ENCODE peak calls at places on chromosomes 6 and 20, in seven cellular contexts. V is H1, D is A549, J is endothelial cell of umbilical vein, F is HepG2, B is HCT116, R is K562. X is an unnamed sample.
A peak's percentile ranks its signal among the peaks of the same experiment; 100 is the strongest.

GRCh38 chr6:76490456-76490855 is 418.0 kb upstream of the IMPG1 start:
- DNase-seq in V (no peak), D (no peak), J (peak; percentile 88), F (no peak), B (no peak), R (no peak), X (no peak)

GRCh38 chr6:8556370-8557018 is 121.1 kb upstream of the SLC35B3 start:
- DNase-seq in V (no peak), D (peak; percentile 64), J (no peak), F (peak; percentile 35), B (peak; percentile 16), R (no peak), X (peak; percentile 2)

GRCh38 chr6:129853996-129854711 is 7.0 kb downstream of the TMEM244 start:
- DNase-seq in V (no peak), D (no peak), J (peak; percentile 60), F (no peak), B (peak; percentile 32), R (no peak), X (no peak)

GRCh38 chr6:25094726-25095125 is 159.0 kb upstream of the RIPOR2 start:
- DNase-seq in V (no peak), D (no peak), J (peak; percentile 90), F (no peak), B (no peak), R (no peak), X (no peak)

GRCh38 chr20:57659789-57660509 is 39.7 kb upstream of the ZBP1 start:
- DNase-seq in V (no peak), D (no peak), J (no peak), F (no peak), B (no peak), R (no peak), X (no peak)

GRCh38 chr20:38073307-38074010 is 39.9 kb downstream of the RPRD1B start:
- DNase-seq in V (no peak), D (peak; percentile 22), J (peak; percentile 96), F (peak; percentile 76), B (peak; percentile 24), R (peak; percentile 61), X (peak; percentile 70)

GRCh38 chr6:111712398-111712797 is 106.7 kb upstream of the TRAF3IP2 start:
- DNase-seq in V (no peak), D (peak; percentile 28), J (no peak), F (no peak), B (no peak), R (no peak), X (no peak)

GRCh38 chr6:24492475-24492874 is 2.3 kb upstream of the ALDH5A1 start:
- DNase-seq in V (no peak), D (peak; percentile 44), J (peak; percentile 6), F (peak; percentile 58), B (no peak), R (peak; percentile 24), X (no peak)

GRCh38 chr6:146946559-146946958 is 257.7 kb upstream of the STXBP5 start:
- DNase-seq in V (no peak), D (no peak), J (no peak), F (no peak), B (no peak), R (no peak), X (no peak)

GRCh38 chr20:43731469-43731868 is 4.7 kb upstream of the GTSF1L start:
- DNase-seq in V (no peak), D (no peak), J (no peak), F (no peak), B (no peak), R (peak; percentile 59), X (no peak)

GRCh38 chr6:41963371-41963770 is 21.8 kb upstream of the CCND3 start:
- DNase-seq in V (no peak), D (no peak), J (no peak), F (peak; percentile 29), B (no peak), R (no peak), X (no peak)

GRCh38 chr20:37114012-37114411 is 18.2 kb upstream of the RBL1 start:
- DNase-seq in V (no peak), D (no peak), J (no peak), F (no peak), B (no peak), R (no peak), X (no peak)

GRCh38 chr6:106114492-106114891 is 28.4 kb downstream of the PRDM1 start:
- DNase-seq in V (no peak), D (no peak), J (no peak), F (no peak), B (no peak), R (no peak), X (no peak)

GRCh38 chr20:63314015-63314471 is 21.1 kb downstream of the COL20A1 start:
- DNase-seq in V (no peak), D (no peak), J (no peak), F (no peak), B (no peak), R (no peak), X (no peak)

GRCh38 chr20:43658723-43659419 is 8.0 kb upstream of the MYBL2 start:
- DNase-seq in V (no peak), D (peak; percentile 29), J (no peak), F (no peak), B (no peak), R (no peak), X (no peak)

GRCh38 chr6:45608252-45608911 is 230.6 kb upstream of the SUPT3H start:
- DNase-seq in V (no peak), D (no peak), J (no peak), F (no peak), B (no peak), R (no peak), X (peak; percentile 82)

GRCh38 chr6:1063671-1064355 is 248.1 kb upstream of the FOXQ1 start:
- DNase-seq in V (no peak), D (no peak), J (no peak), F (no peak), B (no peak), R (no peak), X (no peak)

GRCh38 chr6:28606424-28607391 is 81.0 kb downstream of the GPX5 start:
- DNase-seq in V (no peak), D (peak; percentile 91), J (peak; percentile 53), F (peak; percentile 83), B (peak; percentile 87), R (peak; percentile 66), X (peak; percentile 80)

DNA sequence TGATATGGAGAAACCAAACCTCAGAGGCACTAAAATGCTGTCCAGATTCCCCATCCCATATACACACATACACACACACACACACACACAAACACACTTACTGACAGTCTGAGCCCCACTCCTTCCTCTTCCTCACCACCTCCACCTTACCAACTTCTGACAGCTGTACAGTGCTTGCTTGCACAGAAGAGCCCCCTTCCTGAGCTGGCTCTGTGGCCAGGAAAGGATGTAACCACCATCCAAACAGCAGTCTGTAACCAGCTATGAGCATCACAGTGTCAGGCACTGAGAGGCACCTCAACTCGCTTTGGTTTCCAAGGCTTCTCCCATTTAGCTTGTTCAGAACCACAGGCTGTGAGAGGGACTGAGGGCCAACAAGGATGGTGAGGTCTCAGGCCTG is 5.9 kb upstream of the C6orf136 start:
- DNase-seq in V (no peak), D (no peak), J (no peak), F (no peak), B (no peak), R (no peak), X (no peak)
- TF ChIP-seq POLR2A in V (no peak), D (no peak), J (no peak), F (no peak), B (no peak), R (no peak), X (no peak)

GRCh38 chr6:12291785-12292604 is 1.8 kb downstream of the EDN1 start:
- DNase-seq in V (no peak), D (peak; percentile 64), J (no peak), F (peak; percentile 73), B (no peak), R (no peak), X (peak; percentile 16)
- H3K4me3 ChIP-seq in V (peak overlapping the region; percentile 26), D (peak overlapping the region; percentile 81), J (peak overlapping the region; percentile 91), F (no peak overlapping the region), B (no peak overlapping the region), R (no peak overlapping the region), X (no peak overlapping the region)

GRCh38 chr20:1296117-1296610 is 30.1 kb downstream of the SNPH start:
- DNase-seq in V (no peak), D (no peak), J (no peak), F (no peak), B (no peak), R (no peak), X (no peak)

GRCh38 chr20:1298166-1298565 is 30.8 kb downstream of the SDCBP2 start:
- DNase-seq in V (no peak), D (no peak), J (no peak), F (no peak), B (no peak), R (no peak), X (no peak)

GRCh38 chr20:1297486-1297885 is 31.4 kb downstream of the SNPH start:
- DNase-seq in V (no peak), D (no peak), J (no peak), F (no peak), B (no peak), R (no peak), X (no peak)

GRCh38 chr20:1295276-1295930 is 29.3 kb downstream of the SNPH start:
- DNase-seq in V (no peak), D (no peak), J (no peak), F (no peak), B (no peak), R (no peak), X (no peak)

DNA sequence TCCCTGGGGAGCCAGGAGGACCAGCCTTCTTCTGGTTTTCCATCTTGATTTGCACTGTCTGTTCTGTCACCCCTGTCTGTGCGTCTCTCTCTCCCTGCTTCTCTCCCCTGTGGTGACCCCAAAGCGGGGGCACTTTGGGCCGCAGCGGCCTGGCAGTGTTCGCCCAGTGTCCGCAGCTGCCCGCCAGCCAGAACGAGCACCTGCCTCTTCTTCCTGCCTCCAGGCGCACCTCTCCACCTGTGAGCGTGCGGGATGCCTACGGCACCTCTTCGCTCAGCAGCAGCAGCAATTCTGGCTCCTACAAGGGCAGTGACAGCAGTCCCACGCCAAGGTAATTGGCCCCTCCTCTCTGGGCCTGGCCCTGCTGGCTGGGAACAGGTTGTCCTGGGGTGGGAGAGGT is 30.8 kb downstream of the SNPH start:
- DNase-seq in V (no peak), D (no peak), J (no peak), F (no peak), B (no peak), R (no peak), X (no peak)
- TF ChIP-seq MAX in V (no peak), D (no peak), J (no peak), F (no peak), B (no peak), R (no peak), X (no peak)

DNA sequence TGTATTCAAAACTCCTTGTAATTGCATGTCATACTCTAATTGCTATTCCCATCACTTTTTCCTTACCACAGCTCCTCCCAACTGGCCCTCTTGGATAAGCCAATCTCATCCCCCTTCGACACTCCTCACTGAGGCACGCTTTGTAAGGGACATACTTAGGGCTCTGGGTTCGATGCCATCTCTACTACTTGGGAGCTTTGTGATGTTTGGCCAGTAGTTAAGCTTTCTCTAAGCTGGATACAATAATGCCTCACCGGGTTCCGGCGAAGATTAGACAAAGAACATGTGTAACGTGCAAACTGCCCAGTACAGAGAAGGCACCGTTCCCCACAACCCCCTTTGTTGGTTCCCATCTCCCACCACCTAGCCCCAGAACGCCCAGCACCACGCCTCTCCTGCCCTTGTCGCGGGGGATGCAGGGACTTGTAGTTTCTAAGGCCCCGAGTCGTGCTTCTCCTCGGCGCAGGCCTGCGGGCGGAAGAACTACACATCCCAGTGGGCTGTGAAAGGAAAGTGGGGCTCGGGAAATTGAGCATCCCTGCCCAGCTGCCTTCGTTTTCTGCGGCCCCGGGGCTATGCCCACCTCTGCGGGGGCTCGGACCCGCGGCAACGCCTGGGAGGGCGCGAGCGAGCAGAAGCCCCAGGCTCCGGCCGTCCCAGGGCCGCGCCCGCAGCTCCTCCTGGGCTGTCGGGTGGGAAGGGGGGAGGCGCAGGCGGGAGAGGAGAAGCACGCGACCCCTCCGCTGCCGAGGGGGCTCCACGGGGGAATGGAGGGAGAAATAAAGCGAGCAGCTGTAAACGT is 1.1 kb upstream of the ZDHHC14 start:
- DNase-seq in V (peak; percentile 78), D (peak; percentile 89), J (peak; percentile 91), F (peak; percentile 90), B (peak; percentile 82), R (peak; percentile 83), X (peak; percentile 96)
- TF ChIP-seq POLR2A in V (no peak), D (peak; percentile 35), J (no peak), F (no peak), B (peak; percentile 52), R (no peak), X (no peak)

X was measured in NB4.